ENCODE peak calls at places on chromosomes 7 and 10, in four cellular contexts. X, K, J and I are unnamed samples.

GRCh38 chr10:62573929-62574328 is 199.8 kb downstream of the ZNF365 start:
- DNase-seq in X (no peak), K (no peak), J (no peak), I (no peak)

GRCh38 chr10:106387063-106387462 is 777.4 kb downstream of the SORCS1 start:
- DNase-seq in X (no peak), K (no peak), J (peak), I (no peak)

GRCh38 chr7:137934176-137934826 is 67.6 kb downstream of the CREB3L2 start:
- DNase-seq in X (no peak), K (no peak), J (no peak), I (peak)

GRCh38 chr7:68152205-68152604 is 1155.6 kb downstream of the TYW1 start:
- DNase-seq in X (no peak), K (no peak), J (no peak), I (no peak)

GRCh38 chr10:77458986-77459590 is 178.5 kb downstream of the KCNMA1 start:
- DNase-seq in X (no peak), K (no peak), J (peak), I (no peak)

GRCh38 chr7:155454183-155455112 is 3.5 kb upstream of the EN2 start:
- DNase-seq in X (no peak), K (no peak), J (no peak), I (no peak)

GRCh38 chr10:79074732-79075131 is 6.0 kb downstream of the ZMIZ1 start:
- DNase-seq in X (no peak), K (no peak), J (no peak), I (no peak)

GRCh38 chr7:157487046-157487770 is 150.4 kb downstream of the DNAJB6 start:
- DNase-seq in X (no peak), K (no peak), J (no peak), I (no peak)

GRCh38 chr10:14707441-14707840 is 67.3 kb downstream of the FAM107B start:
- DNase-seq in X (no peak), K (no peak), J (no peak), I (no peak)

GRCh38 chr10:124007773-124008145 is 85.6 kb downstream of the CHST15 start:
- DNase-seq in X (no peak), K (peak), J (no peak), I (no peak)

GRCh38 chr7:136956232-136956631 is 87.8 kb downstream of the CHRM2 start:
- DNase-seq in X (no peak), K (no peak), J (peak), I (no peak)

GRCh38 chr10:21427804-21428481 is 97.5 kb downstream of the SKIDA1 start:
- DNase-seq in X (no peak), K (no peak), J (peak), I (no peak)

GRCh38 chr7:154947604-154948003 is 55.3 kb downstream of the PAXIP1 start:
- DNase-seq in X (no peak), K (no peak), J (no peak), I (no peak)

GRCh38 chr10:50314169-50315071 is 63.1 kb upstream of the ASAH2 start:
- DNase-seq in X (no peak), K (no peak), J (no peak), I (no peak)

GRCh38 chr10:49735161-49735560 is 27.0 kb downstream of the OGDHL start:
- DNase-seq in X (no peak), K (peak), J (no peak), I (no peak)

DNA sequence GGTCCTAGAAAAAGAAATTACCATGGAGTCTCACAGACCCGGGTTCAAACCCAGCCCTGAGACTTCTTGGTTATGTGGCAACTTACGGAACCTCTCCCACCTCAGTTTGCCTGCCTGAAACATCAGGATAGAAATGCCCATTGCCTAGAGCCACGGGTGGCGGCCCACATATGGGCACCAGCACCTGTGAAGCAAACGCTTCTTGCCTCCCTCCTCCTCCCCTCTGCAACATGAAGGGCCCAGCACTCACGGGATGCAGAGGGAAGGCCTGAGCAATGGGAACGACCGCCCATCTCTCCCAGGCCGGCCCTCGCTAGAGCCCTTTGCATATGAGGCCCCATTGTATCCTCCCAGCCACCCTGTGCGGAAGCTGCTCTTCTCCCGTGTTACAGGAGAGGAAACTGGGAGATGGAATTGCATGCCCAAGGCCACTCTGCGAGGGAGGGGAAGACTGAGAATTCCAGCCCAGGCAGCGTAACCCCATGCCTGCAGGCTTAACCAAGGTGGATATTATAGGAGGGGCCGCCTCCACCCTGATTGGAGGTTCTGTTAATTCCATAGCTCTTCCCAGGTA is 88.2 kb downstream of the RGS10 start:
- DNase-seq in X (no peak), K (no peak), J (no peak), I (no peak)
- TF ChIP-seq POLR2A in X (no peak), K (no peak), J (no peak), I (no peak)

GRCh38 chr10:100986623-100986951 is 710 bp downstream of the MRPL43 start:
- DNase-seq in X (no peak), K (no peak), J (no peak), I (no peak)

GRCh38 chr10:100988166-100988565 is 823 bp downstream of the TWNK start:
- DNase-seq in X (no peak), K (no peak), J (no peak), I (no peak)

GRCh38 chr10:100986952-100987684 is at the start of the genes MRPL43 and TWNK:
- DNase-seq in X (peak), K (peak), J (peak), I (peak)

GRCh38 chr10:100989088-100989487 is 1.7 kb downstream of the TWNK start:
- DNase-seq in X (no peak), K (no peak), J (no peak), I (no peak)

DNA sequence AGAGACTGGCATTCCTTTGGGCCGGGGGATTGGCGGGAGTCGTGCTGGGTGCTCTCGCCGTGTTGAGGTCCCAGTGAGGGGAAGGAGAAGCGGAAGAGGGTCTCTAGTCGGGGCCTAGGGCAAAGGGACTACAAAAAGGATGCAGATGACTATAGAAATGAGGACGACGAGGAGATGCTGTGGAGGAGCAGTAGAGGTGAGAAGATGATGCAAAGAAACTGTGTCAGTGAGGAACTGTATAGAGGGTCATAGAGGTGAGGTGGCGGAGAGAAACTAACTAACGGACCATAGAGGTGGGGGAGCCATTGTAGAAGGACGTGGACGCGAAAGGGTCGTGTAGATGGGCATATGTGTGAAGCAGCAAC is 324 bp downstream of the TWNK start:
- DNase-seq in X (no peak), K (no peak), J (no peak), I (no peak)
- TF ChIP-seq POLR2A in X (no peak), K (no peak), J (no peak), I (peak)

GRCh38 chr10:71773221-71773971 is at the start of gene VSIR:
- DNase-seq in X (peak), K (peak), J (peak), I (peak)
- TF ChIP-seq POLR2A in X (peak), K (peak), J (peak), I (peak)

DNA sequence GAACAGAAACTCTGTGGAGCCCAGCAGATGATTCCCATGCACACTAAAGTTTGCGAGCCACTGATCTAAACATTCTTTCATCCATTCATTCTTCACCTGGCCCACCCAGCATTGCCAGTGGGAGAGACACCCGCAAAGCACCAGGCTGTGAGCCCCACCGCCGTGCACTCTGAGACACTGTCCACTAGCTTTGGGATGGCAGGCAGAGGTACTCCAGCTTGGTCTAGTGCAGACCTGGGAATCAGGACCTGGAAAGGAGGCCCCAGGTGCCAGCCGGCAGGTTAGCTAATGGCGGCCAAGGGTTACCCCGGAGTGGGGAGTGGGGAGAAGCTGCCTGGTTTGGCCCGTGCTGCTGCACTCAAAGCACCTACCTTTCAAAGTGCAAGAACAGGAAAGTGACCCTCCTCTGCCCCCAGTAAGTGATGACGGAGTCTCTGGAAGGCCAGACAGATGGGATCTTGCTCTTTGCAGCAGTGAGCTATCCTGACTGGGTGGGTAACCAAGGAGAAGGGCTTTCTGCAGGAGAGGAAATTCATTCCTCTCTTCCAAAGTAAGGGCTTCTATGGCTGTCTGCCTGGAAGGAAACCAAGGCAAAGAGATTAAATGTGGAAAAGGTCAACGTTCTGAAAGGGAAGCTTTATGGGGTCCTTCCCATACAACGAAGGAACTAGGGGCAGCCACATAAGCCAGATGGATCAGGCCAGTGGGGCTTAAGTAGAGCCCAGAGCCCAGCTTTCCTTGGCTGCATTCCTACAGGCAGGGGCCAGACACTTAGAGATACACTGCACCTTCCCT is 74.2 kb upstream of the LRRC4 start:
- DNase-seq in X (no peak), K (no peak), J (no peak), I (no peak)
- TF ChIP-seq POLR2A in X (no peak), K (no peak), J (no peak), I (no peak)

GRCh38 chr10:44982114-44982460 is 3.5 kb upstream of the DEPP1 start:
- DNase-seq in X (no peak), K (peak), J (no peak), I (no peak)
- TF ChIP-seq POLR2A in X (no peak), K (no peak), J (no peak), I (no peak)

GRCh38 chr7:110760341-110760740 is 330.6 kb upstream of the LRRN3 start:
- DNase-seq in X (no peak), K (no peak), J (no peak), I (no peak)

GRCh38 chr7:110767550-110768137 is 323.3 kb upstream of the LRRN3 start:
- DNase-seq in X (no peak), K (no peak), J (no peak), I (no peak)

GRCh38 chr7:110762514-110762913 is 328.4 kb upstream of the LRRN3 start:
- DNase-seq in X (no peak), K (no peak), J (peak), I (no peak)

GRCh38 chr7:110766874-110767273 is 324.1 kb upstream of the LRRN3 start:
- DNase-seq in X (no peak), K (no peak), J (no peak), I (no peak)

GRCh38 chr7:110764852-110765251 is 326.1 kb upstream of the LRRN3 start:
- DNase-seq in X (no peak), K (no peak), J (no peak), I (no peak)
- TF ChIP-seq POLR2A in X (no peak), K (no peak), J (no peak), I (no peak)

GRCh38 chr7:128948976-128949760 is 11.4 kb downstream of the IRF5 start:
- DNase-seq in X (no peak), K (no peak), J (no peak), I (no peak)

GRCh38 chr7:128948312-128948973 is 10.7 kb downstream of the IRF5 start:
- DNase-seq in X (no peak), K (no peak), J (no peak), I (no peak)

GRCh38 chr7:128947854-128948253 is 10.1 kb downstream of the IRF5 start:
- DNase-seq in X (no peak), K (no peak), J (peak), I (no peak)

GRCh38 chr7:128945668-128946366 is 8.1 kb downstream of the IRF5 start:
- DNase-seq in X (no peak), K (no peak), J (no peak), I (no peak)

DNA sequence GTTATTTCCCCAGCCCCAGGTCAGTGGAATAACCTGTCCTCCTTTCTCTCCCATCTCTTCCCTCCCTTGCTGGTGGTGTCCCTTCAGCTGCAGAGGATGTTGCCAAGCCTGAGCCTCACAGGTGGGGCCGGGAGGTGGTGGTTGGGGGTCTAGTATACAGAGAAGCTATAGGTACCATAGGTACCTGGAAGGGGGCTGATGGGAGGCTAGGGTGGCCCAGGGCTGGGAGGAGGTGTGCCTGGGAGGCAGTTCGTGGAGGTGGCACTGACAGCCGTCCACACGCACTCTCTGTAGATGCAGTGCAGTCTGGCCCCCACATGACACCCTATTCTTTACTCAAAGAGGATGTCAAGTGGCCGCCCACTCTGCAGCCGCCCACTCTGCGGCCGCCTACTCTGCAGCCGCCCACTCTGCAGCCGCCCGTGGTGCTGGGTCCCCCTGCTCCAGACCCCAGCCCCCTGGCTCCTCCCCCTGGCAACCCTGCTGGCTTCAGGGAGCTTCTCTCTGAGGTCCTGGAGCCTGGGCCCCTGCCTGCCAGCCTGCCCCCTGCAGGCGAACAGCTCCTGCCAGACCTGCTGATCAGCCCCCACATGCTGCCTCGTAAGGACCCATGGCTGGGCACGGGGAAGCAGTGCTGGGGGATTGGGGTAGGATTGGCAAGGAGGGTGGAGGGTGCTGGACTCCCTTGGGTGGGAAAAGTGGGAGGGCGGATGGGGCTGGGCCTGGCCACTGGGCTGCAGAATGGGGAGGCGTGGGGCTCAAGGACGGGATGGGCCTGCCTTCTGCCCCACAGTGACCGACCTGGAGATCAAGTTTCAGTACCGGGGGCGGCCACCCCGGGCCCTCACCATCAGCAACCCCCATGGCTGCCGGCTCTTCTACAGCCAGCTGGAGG is 9.5 kb downstream of the IRF5 start:
- DNase-seq in X (no peak), K (no peak), J (no peak), I (peak)
- TF ChIP-seq POLR2A in X (no peak), K (no peak), J (no peak), I (no peak)

GRCh38 chr7:149871576-149871975 is 2.2 kb upstream of the ATP6V0E2 start:
- DNase-seq in X (no peak), K (no peak), J (no peak), I (no peak)

GRCh38 chr7:149874644-149875028 is 867 bp downstream of the ATP6V0E2 start:
- DNase-seq in X (no peak), K (peak), J (no peak), I (no peak)

GRCh38 chr7:149873968-149874643 is at the start of gene ATP6V0E2:
- DNase-seq in X (no peak), K (peak), J (no peak), I (no peak)

GRCh38 chr7:149872419-149873073 is 1.2 kb upstream of the ATP6V0E2 start:
- DNase-seq in X (peak), K (peak), J (peak), I (peak)

DNA sequence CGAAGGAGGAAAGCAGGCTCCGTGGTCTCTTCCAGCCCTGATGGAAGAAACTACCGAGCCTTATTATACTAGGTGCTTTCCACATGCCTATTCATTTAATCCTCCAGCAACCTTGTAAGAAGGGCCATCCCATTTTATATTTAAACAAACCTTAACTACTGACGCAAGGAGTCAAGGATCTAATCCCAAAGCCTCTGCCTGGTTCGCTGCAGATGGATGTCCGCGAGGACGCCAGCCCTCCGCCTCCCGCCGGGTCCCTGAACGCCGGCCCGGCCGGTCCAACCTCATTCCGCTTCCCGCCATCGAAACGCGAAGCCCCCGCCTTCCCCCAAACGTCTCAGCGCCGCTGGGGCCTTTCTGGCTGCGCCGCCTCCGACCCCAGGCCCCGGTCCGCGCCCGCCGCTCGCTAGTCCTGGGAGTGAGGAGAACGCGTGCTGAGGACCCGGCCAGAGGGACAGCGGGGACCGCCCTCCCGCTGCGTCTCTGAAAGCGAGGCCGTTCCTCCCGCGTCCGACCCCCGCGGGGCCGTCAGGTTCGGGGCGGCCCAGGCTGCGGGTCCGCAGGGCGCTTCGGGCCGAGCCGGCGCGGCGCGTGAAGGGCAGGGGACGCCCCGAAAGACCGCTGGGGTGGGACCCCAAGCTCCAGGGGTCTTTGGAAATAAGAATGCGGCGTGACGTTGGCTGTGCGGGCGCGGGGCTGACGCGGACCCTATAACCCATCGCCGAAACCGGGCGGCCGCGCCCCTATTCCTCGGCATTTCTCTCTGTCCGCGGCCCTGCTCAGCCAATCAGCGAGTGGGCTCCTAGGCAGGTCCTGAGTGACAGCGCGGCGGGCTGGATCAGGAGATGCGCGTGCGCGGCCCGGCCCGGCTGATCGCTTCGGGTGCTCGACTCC is 448 bp upstream of the ATP6V0E2 start:
- DNase-seq in X (peak), K (peak), J (peak), I (peak)
- TF ChIP-seq POLR2A in X (no peak), K (no peak), J (peak), I (peak)